ENCODE peak calls at places on chromosomes 2 and 18, in six cellular contexts. T, W, A, R, Z and F are unnamed samples.

GRCh38 chr2:30421551-30422436 is 25.3 kb upstream of the LCLAT1 start:
- DNase-seq in T (peak; percentile 15), W (peak; percentile 45), R (no peak), A (peak; percentile 71), Z (peak; percentile 58), F (no peak)

GRCh38 chr2:216015722-216016464 is 2.5 kb upstream of the MREG start:
- DNase-seq in R (no peak), W (peak; percentile 67), T (peak; percentile 39), Z (peak; percentile 94), A (no peak), F (no peak)

GRCh38 chr18:3623769-3624545 is 174.0 kb downstream of the TGIF1 start:
- DNase-seq in A (peak; percentile 97), Z (peak; percentile 97), T (no peak), R (no peak), W (peak; percentile 44), F (peak; percentile 97)

GRCh38 chr2:30688956-30689401 is 118.3 kb downstream of the CAPN13 start:
- DNase-seq in Z (peak; percentile 73), W (no peak), R (no peak), A (no peak), T (no peak), F (no peak)

GRCh38 chr18:69865656-69866241 is 81.9 kb downstream of the CD226 start:
- DNase-seq in R (no peak), A (no peak), W (no peak), T (no peak), Z (peak; percentile 34), F (no peak)

GRCh38 chr2:40192864-40193669 is 258.8 kb downstream of the SLC8A1 start:
- DNase-seq in Z (no peak), T (no peak), R (no peak), W (no peak), A (peak; percentile 17), F (no peak)

GRCh38 chr2:74806913-74807312 is 27.0 kb upstream of the HK2 start:
- DNase-seq in Z (no peak), A (no peak), R (no peak), T (no peak), W (no peak), F (no peak)

GRCh38 chr2:237662671-237663093 is 35.3 kb downstream of the LRRFIP1 start:
- DNase-seq in A (peak; percentile 91), Z (no peak), R (no peak), W (peak; percentile 65), T (peak; percentile 78), F (no peak)

GRCh38 chr2:110099036-110099420 is 16.6 kb downstream of the MALL start:
- DNase-seq in A (no peak), R (no peak), W (no peak), Z (no peak), T (no peak), F (no peak)

GRCh38 chr2:9974344-9974743 is 22.9 kb downstream of the GRHL1 start:
- DNase-seq in T (no peak), Z (no peak), W (no peak), R (no peak), A (no peak), F (no peak)

GRCh38 chr18:12855886-12856285 is 28.2 kb downstream of the PTPN2 start:
- DNase-seq in R (no peak), Z (no peak), A (no peak), T (no peak), W (no peak), F (no peak)

GRCh38 chr2:11397046-11397445 is 52.6 kb upstream of the ROCK2 start:
- DNase-seq in W (no peak), A (no peak), T (no peak), R (no peak), Z (no peak), F (no peak)

GRCh38 chr18:22710628-22711380 is 222.3 kb upstream of the RBBP8 start:
- DNase-seq in A (peak; percentile 66), W (no peak), Z (peak; percentile 22), R (no peak), T (no peak), F (peak; percentile 57)

GRCh38 chr2:11467126-11467649 is 1.2 kb upstream of the E2F6 start:
- DNase-seq in W (no peak), T (no peak), R (no peak), Z (no peak), A (no peak), F (no peak)

GRCh38 chr2:18752022-18752493 is 162.7 kb upstream of the NT5C1B start:
- DNase-seq in Z (no peak), R (no peak), A (peak; percentile 29), W (no peak), T (no peak), F (no peak)

GRCh38 chr18:46334200-46334553 is 230.0 kb downstream of the HAUS1 start:
- DNase-seq in A (no peak), T (no peak), R (no peak), W (no peak), Z (no peak), F (no peak)

GRCh38 chr2:118278046-118278445 is 189.8 kb downstream of the INSIG2 start:
- DNase-seq in R (no peak), W (no peak), T (no peak), Z (no peak), A (no peak), F (no peak)

GRCh38 chr2:151262629-151263028 is 966 bp upstream of the RBM43 start:
- DNase-seq in R (no peak), Z (no peak), T (no peak), W (no peak), A (no peak), F (no peak)

GRCh38 chr18:36187826-36188721 is 777 bp downstream of the MOCOS start:
- DNase-seq in A (no peak), W (no peak), R (no peak), Z (peak; percentile 74), T (no peak), F (no peak)

GRCh38 chr2:48398285-48399135 is 131.4 kb upstream of the STON1 start:
- DNase-seq in Z (peak; percentile 50), W (no peak), R (no peak), T (no peak), A (peak; percentile 57), F (no peak)

GRCh38 chr2:217903859-217904613 is 98.8 kb downstream of the TNS1 start:
- DNase-seq in A (peak; percentile 88), R (no peak), Z (no peak), T (no peak), W (no peak), F (no peak)

GRCh38 chr18:27713037-27713726 is 463.7 kb downstream of the CDH2 start:
- DNase-seq in A (peak; percentile 28), W (no peak), T (no peak), R (no peak), Z (peak; percentile 7), F (no peak)

GRCh38 chr2:70888389-70888924 is 47.2 kb upstream of the ATP6V1B1 start:
- DNase-seq in R (no peak), Z (no peak), W (no peak), T (no peak), A (no peak), F (no peak)

GRCh38 chr2:120620025-120620793 is 115.5 kb upstream of the GLI2 start:
- DNase-seq in R (no peak), A (no peak), T (no peak), Z (peak; percentile 28), W (no peak), F (no peak)

GRCh38 chr2:43139996-43140621 is 86.3 kb downstream of the ZFP36L2 start:
- DNase-seq in R (no peak), T (no peak), W (no peak), Z (peak; percentile 89), A (peak; percentile 69), F (no peak)

GRCh38 chr2:24559714-24560113 is 68.7 kb downstream of the NCOA1 start:
- DNase-seq in W (no peak), Z (peak; percentile 54), A (peak; percentile 40), R (no peak), T (no peak), F (no peak)